ENCODE peak calls at places on chromosome 18, in eight cellular contexts. One of them, this sample, is unnamed. For H3K36me3 and H3K4me1, the result is how much of the 10 kb centered on the place peaks cover.

GRCh38 chr18:32019251-32019943 is 772 bp downstream of the RNF125 start:
- DNase-seq in heart right ventricle: peak
- DNase-seq in colonic mucosa: peak
- DNase-seq in left lung: peak
- DNase-seq in hepatocyte: peak
- DNase-seq in GM23338: peak
- DNase-seq in thoracic aorta: no peak
- DNase-seq in lung: peak
- DNase-seq in this sample: peak

GRCh38 chr18:75896865-75897264 is 469.4 kb upstream of the SMIM21 start:
- DNase-seq in heart right ventricle: no peak
- DNase-seq in colonic mucosa: no peak
- DNase-seq in left lung: no peak
- DNase-seq in hepatocyte: peak
- DNase-seq in GM23338: peak
- DNase-seq in thoracic aorta: no peak
- DNase-seq in lung: no peak
- DNase-seq in this sample: no peak

GRCh38 chr18:63567825-63568224 is 19.3 kb upstream of the SERPINB13 start:
- DNase-seq in heart right ventricle: no peak
- DNase-seq in colonic mucosa: no peak
- DNase-seq in left lung: no peak
- DNase-seq in hepatocyte: no peak
- DNase-seq in GM23338: no peak
- DNase-seq in thoracic aorta: no peak
- DNase-seq in lung: no peak
- DNase-seq in this sample: no peak

GRCh38 chr18:10526211-10526949 is 553 bp downstream of the NAPG start:
- DNase-seq in heart right ventricle: peak
- DNase-seq in colonic mucosa: peak
- DNase-seq in left lung: peak
- DNase-seq in hepatocyte: peak
- DNase-seq in GM23338: peak
- DNase-seq in thoracic aorta: no peak
- DNase-seq in lung: peak
- DNase-seq in this sample: no peak

GRCh38 chr18:37754141-37754540 is 188.5 kb upstream of the CELF4 start:
- DNase-seq in heart right ventricle: no peak
- DNase-seq in colonic mucosa: no peak
- DNase-seq in left lung: no peak
- DNase-seq in hepatocyte: no peak
- DNase-seq in GM23338: no peak
- DNase-seq in thoracic aorta: no peak
- DNase-seq in lung: no peak
- DNase-seq in this sample: no peak

GRCh38 chr18:459801-460200 is 40.7 kb downstream of the COLEC12 start:
- DNase-seq in heart right ventricle: no peak
- DNase-seq in colonic mucosa: no peak
- DNase-seq in left lung: no peak
- DNase-seq in hepatocyte: no peak
- DNase-seq in GM23338: no peak
- DNase-seq in thoracic aorta: no peak
- DNase-seq in lung: no peak
- DNase-seq in this sample: no peak

GRCh38 chr18:10376735-10377134 is 77.7 kb upstream of the APCDD1 start:
- DNase-seq in heart right ventricle: peak
- DNase-seq in colonic mucosa: no peak
- DNase-seq in left lung: no peak
- DNase-seq in hepatocyte: peak
- DNase-seq in GM23338: no peak
- DNase-seq in thoracic aorta: no peak
- DNase-seq in lung: no peak
- DNase-seq in this sample: no peak

GRCh38 chr18:23871410-23871809 is 143.1 kb upstream of the TTC39C start:
- DNase-seq in heart right ventricle: peak
- DNase-seq in colonic mucosa: peak
- DNase-seq in left lung: no peak
- DNase-seq in hepatocyte: peak
- DNase-seq in GM23338: peak
- DNase-seq in thoracic aorta: no peak
- DNase-seq in lung: no peak
- DNase-seq in this sample: no peak

GRCh38 chr18:79789091-79789891 is 8.4 kb upstream of the KCNG2 start:
- DNase-seq in heart right ventricle: no peak
- DNase-seq in colonic mucosa: no peak
- DNase-seq in left lung: no peak
- DNase-seq in hepatocyte: no peak
- DNase-seq in GM23338: no peak
- DNase-seq in thoracic aorta: no peak
- DNase-seq in lung: no peak
- DNase-seq in this sample: no peak

GRCh38 chr18:33918571-33918970 is 306.1 kb downstream of the NOL4 start:
- DNase-seq in heart right ventricle: no peak
- DNase-seq in colonic mucosa: no peak
- DNase-seq in left lung: no peak
- DNase-seq in hepatocyte: no peak
- DNase-seq in GM23338: no peak
- DNase-seq in thoracic aorta: no peak
- DNase-seq in lung: no peak
- DNase-seq in this sample: no peak

GRCh38 chr18:56107821-56108485 is 520.0 kb upstream of the TCF4 start:
- DNase-seq in heart right ventricle: no peak
- DNase-seq in colonic mucosa: no peak
- DNase-seq in left lung: no peak
- DNase-seq in hepatocyte: no peak
- DNase-seq in GM23338: no peak
- DNase-seq in thoracic aorta: no peak
- DNase-seq in lung: no peak
- DNase-seq in this sample: no peak

GRCh38 chr18:63443820-63444219 is 21.5 kb upstream of the VPS4B start:
- DNase-seq in heart right ventricle: no peak
- DNase-seq in colonic mucosa: no peak
- DNase-seq in left lung: no peak
- DNase-seq in hepatocyte: no peak
- DNase-seq in GM23338: no peak
- DNase-seq in thoracic aorta: no peak
- DNase-seq in lung: no peak
- DNase-seq in this sample: no peak

GRCh38 chr18:23593720-23594119 is 7.4 kb upstream of the NPC1 start:
- DNase-seq in heart right ventricle: no peak
- DNase-seq in colonic mucosa: no peak
- DNase-seq in left lung: no peak
- DNase-seq in hepatocyte: no peak
- DNase-seq in GM23338: no peak
- DNase-seq in thoracic aorta: no peak
- DNase-seq in lung: no peak
- DNase-seq in this sample: no peak

GRCh38 chr18:5895886-5896740 is 791 bp upstream of the TMEM200C start:
- DNase-seq in heart right ventricle: peak
- DNase-seq in colonic mucosa: no peak
- DNase-seq in left lung: peak
- DNase-seq in hepatocyte: peak
- DNase-seq in GM23338: peak
- DNase-seq in thoracic aorta: no peak
- DNase-seq in lung: no peak
- DNase-seq in this sample: no peak

GRCh38 chr18:22681912-22682311 is 251.2 kb upstream of the RBBP8 start:
- DNase-seq in heart right ventricle: no peak
- DNase-seq in colonic mucosa: no peak
- DNase-seq in left lung: no peak
- DNase-seq in hepatocyte: no peak
- DNase-seq in GM23338: no peak
- DNase-seq in thoracic aorta: no peak
- DNase-seq in lung: no peak
- DNase-seq in this sample: no peak

GRCh38 chr18:58325521-58325908 is 281.5 kb downstream of the NEDD4L start:
- DNase-seq in heart right ventricle: no peak
- DNase-seq in colonic mucosa: no peak
- DNase-seq in left lung: no peak
- DNase-seq in hepatocyte: no peak
- DNase-seq in GM23338: no peak
- DNase-seq in thoracic aorta: no peak
- DNase-seq in lung: no peak
- DNase-seq in this sample: no peak

GRCh38 chr18:2444201-2444875 is 127.0 kb downstream of the METTL4 start:
- DNase-seq in heart right ventricle: no peak
- DNase-seq in colonic mucosa: no peak
- DNase-seq in left lung: no peak
- DNase-seq in hepatocyte: no peak
- DNase-seq in GM23338: peak
- DNase-seq in thoracic aorta: no peak
- DNase-seq in lung: no peak
- DNase-seq in this sample: no peak

GRCh38 chr18:55421612-55422381 is 166.2 kb downstream of the TCF4 start:
- DNase-seq in heart right ventricle: peak
- DNase-seq in colonic mucosa: no peak
- DNase-seq in left lung: no peak
- DNase-seq in hepatocyte: no peak
- DNase-seq in GM23338: no peak
- DNase-seq in thoracic aorta: no peak
- DNase-seq in lung: no peak
- DNase-seq in this sample: no peak

GRCh38 chr18:9417081-9417841 is 58.1 kb upstream of the RALBP1 start:
- DNase-seq in heart right ventricle: no peak
- DNase-seq in colonic mucosa: no peak
- DNase-seq in left lung: no peak
- DNase-seq in hepatocyte: peak
- DNase-seq in GM23338: peak
- DNase-seq in thoracic aorta: no peak
- DNase-seq in lung: no peak
- DNase-seq in this sample: no peak

GRCh38 chr18:9494778-9495302 is 19.5 kb downstream of the RALBP1 start:
- DNase-seq in heart right ventricle: no peak
- DNase-seq in colonic mucosa: no peak
- DNase-seq in left lung: no peak
- DNase-seq in hepatocyte: no peak
- DNase-seq in GM23338: peak
- DNase-seq in thoracic aorta: no peak
- DNase-seq in lung: no peak
- DNase-seq in this sample: no peak

GRCh38 chr18:56565596-56566355 is 72.6 kb downstream of the TXNL1 start:
- DNase-seq in heart right ventricle: no peak
- DNase-seq in colonic mucosa: no peak
- DNase-seq in left lung: no peak
- DNase-seq in hepatocyte: no peak
- DNase-seq in GM23338: no peak
- DNase-seq in thoracic aorta: no peak
- DNase-seq in lung: no peak
- DNase-seq in this sample: no peak

GRCh38 chr18:34848156-34848555 is 138.1 kb downstream of the DTNA start:
- DNase-seq in heart right ventricle: no peak
- DNase-seq in colonic mucosa: no peak
- DNase-seq in left lung: no peak
- DNase-seq in hepatocyte: no peak
- DNase-seq in GM23338: peak
- DNase-seq in thoracic aorta: no peak
- DNase-seq in lung: no peak
- DNase-seq in this sample: no peak

DNA sequence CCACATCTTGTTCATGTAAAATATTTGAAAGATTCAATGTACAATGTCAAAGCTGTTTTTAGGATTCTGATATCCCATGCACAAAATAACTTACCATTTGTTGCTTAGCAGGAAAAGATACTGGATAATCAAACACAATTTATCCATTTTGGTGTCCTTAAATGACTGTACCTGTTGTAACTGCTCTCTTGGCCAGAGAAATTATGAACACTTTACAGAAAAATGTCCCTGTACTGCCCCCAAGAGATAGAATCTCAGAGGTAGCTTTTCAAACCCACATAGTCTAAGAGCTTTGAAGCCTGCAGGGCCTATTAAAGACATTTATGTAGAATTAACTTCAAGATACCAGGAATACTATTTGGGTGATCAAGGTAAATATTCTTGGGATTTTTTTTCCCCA is 12.2 kb upstream of the ME2 start:
- DNase-seq in heart right ventricle: no peak
- DNase-seq in colonic mucosa: peak
- DNase-seq in left lung: no peak
- DNase-seq in hepatocyte: no peak
- DNase-seq in GM23338: no peak
- DNase-seq in thoracic aorta: no peak
- DNase-seq in lung: no peak
- DNase-seq in this sample: no peak
- TF ChIP-seq CTCF in heart right ventricle: peak
- TF ChIP-seq CTCF in colonic mucosa: no peak
- TF ChIP-seq CTCF in left lung: no peak
- TF ChIP-seq CTCF in hepatocyte: peak
- TF ChIP-seq CTCF in GM23338: no peak
- TF ChIP-seq CTCF in thoracic aorta: no peak
- TF ChIP-seq CTCF in lung: no peak
- TF ChIP-seq CTCF in this sample: no peak

GRCh38 chr18:36157441-36157840 is 27.7 kb downstream of the ELP2 start:
- DNase-seq in heart right ventricle: no peak
- DNase-seq in colonic mucosa: no peak
- DNase-seq in left lung: no peak
- DNase-seq in hepatocyte: no peak
- DNase-seq in GM23338: no peak
- DNase-seq in thoracic aorta: no peak
- DNase-seq in lung: no peak
- DNase-seq in this sample: no peak
- H3K36me3 ChIP-seq in heart right ventricle: under half
- H3K36me3 ChIP-seq in colonic mucosa: under half
- H3K36me3 ChIP-seq in left lung: half or more
- H3K36me3 ChIP-seq in hepatocyte: under half
- H3K36me3 ChIP-seq in GM23338: half or more
- H3K36me3 ChIP-seq in thoracic aorta: under half
- H3K36me3 ChIP-seq in lung: under half
- H3K36me3 ChIP-seq in this sample: half or more

DNA sequence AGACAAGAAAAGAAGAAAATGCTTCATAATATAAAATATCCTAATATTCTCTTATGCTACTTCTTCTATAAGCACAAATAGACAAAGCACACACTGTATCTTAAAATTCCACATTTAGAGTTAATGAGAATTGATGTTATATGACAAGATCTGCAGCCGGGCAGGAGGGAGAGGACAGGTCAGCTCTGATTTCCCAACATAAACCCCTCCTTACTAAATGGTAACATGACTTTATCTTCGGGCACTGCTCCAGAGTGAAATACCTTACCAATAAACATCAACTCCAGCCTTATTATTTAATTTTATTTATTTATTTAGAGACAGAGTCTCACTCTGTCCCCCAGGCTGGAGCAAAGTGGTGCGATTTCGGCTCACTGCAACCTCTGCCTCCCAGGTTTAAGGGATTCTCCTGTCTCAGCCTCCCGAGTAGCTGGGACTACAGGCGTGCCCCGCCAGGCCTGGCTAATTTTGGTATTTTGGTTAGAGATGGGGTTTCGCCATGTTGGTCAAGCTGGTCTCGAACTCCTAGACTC is 1.8 kb downstream of the CYB5A start:
- DNase-seq in heart right ventricle: no peak
- DNase-seq in colonic mucosa: no peak
- DNase-seq in left lung: no peak
- DNase-seq in hepatocyte: no peak
- DNase-seq in GM23338: no peak
- DNase-seq in thoracic aorta: no peak
- DNase-seq in lung: no peak
- DNase-seq in this sample: no peak
- H3K4me1 ChIP-seq in heart right ventricle: under half
- H3K4me1 ChIP-seq in colonic mucosa: under half
- H3K4me1 ChIP-seq in left lung: half or more
- H3K4me1 ChIP-seq in hepatocyte: under half
- H3K4me1 ChIP-seq in GM23338: under half
- H3K4me1 ChIP-seq in thoracic aorta: under half
- H3K4me1 ChIP-seq in lung: under half
- H3K4me1 ChIP-seq in this sample: under half

GRCh38 chr18:49717617-49718016 is 95.7 kb downstream of the ACAA2 start:
- DNase-seq in heart right ventricle: no peak
- DNase-seq in colonic mucosa: no peak
- DNase-seq in left lung: no peak
- DNase-seq in hepatocyte: no peak
- DNase-seq in GM23338: no peak
- DNase-seq in thoracic aorta: no peak
- DNase-seq in lung: no peak
- DNase-seq in this sample: no peak
- TF ChIP-seq CTCF in heart right ventricle: no peak
- TF ChIP-seq CTCF in colonic mucosa: no peak
- TF ChIP-seq CTCF in left lung: no peak
- TF ChIP-seq CTCF in hepatocyte: no peak
- TF ChIP-seq CTCF in GM23338: no peak
- TF ChIP-seq CTCF in thoracic aorta: no peak
- TF ChIP-seq CTCF in lung: no peak
- TF ChIP-seq CTCF in this sample: no peak